ENCODE peak calls at places on chromosomes 3 and 15, in four cellular contexts. E is cardiac muscle cell, A is fibroblast of the aortic adventitia, Q is left cardiac atrium. O is an unnamed sample.

GRCh38 chr3:42852443-42852842 is 23.2 kb downstream of the CYP8B1 start:
- DNase-seq in E (no peak), A (no peak), Q (no peak), O (peak)

GRCh38 chr3:49501258-49501609 is 31.2 kb downstream of the DAG1 start:
- DNase-seq in A (no peak), Q (no peak), E (no peak), O (no peak)

GRCh38 chr3:37309945-37310665 is 135.7 kb upstream of the LRRFIP2 start:
- DNase-seq in A (no peak), E (no peak), Q (no peak), O (no peak)

GRCh38 chr3:65615329-65615728 is 423.4 kb downstream of the MAGI1 start:
- DNase-seq in E (no peak), Q (no peak), A (no peak), O (no peak)

GRCh38 chr3:61719278-61719977 is 158.1 kb downstream of the PTPRG start:
- DNase-seq in Q (peak), A (no peak), E (no peak), O (no peak)

GRCh38 chr3:155753038-155753647 is 8.3 kb upstream of the PLCH1 start:
- DNase-seq in A (peak), E (peak), Q (no peak), O (peak)

GRCh38 chr3:72411102-72411501 is 437.1 kb downstream of the SHQ1 start:
- DNase-seq in A (no peak), Q (no peak), E (no peak), O (no peak)

GRCh38 chr3:169327969-169328368 is 335.5 kb downstream of the MECOM start:
- DNase-seq in A (no peak), Q (no peak), E (no peak), O (no peak)

GRCh38 chr15:69648215-69648614 is 195.6 kb downstream of the RPLP1 start:
- DNase-seq in E (peak), Q (no peak), A (no peak), O (peak)

GRCh38 chr15:64279131-64279530 is 76.8 kb downstream of the CSNK1G1 start:
- DNase-seq in A (peak), E (no peak), Q (no peak), O (no peak)

GRCh38 chr3:142211034-142211433 is 14.4 kb downstream of the GK5 start:
- DNase-seq in Q (no peak), A (no peak), E (peak), O (no peak)

GRCh38 chr15:92226020-92226612 is 167.6 kb upstream of the ST8SIA2 start:
- DNase-seq in Q (no peak), A (peak), E (peak), O (peak)

GRCh38 chr3:51721062-51721745 is 14.3 kb downstream of the GRM2 start:
- DNase-seq in Q (no peak), A (no peak), E (no peak), O (no peak)

GRCh38 chr3:104396974-104397669 is 969.6 kb upstream of the ALCAM start:
- DNase-seq in A (peak), Q (no peak), E (no peak), O (peak)

GRCh38 chr3:126128504-126129407 is 44.8 kb upstream of the SLC41A3 start:
- DNase-seq in E (no peak), Q (peak), A (no peak), O (no peak)

GRCh38 chr15:62165793-62166380 is 802 bp upstream of the C2CD4B start:
- DNase-seq in A (peak), E (no peak), Q (peak), O (no peak)

GRCh38 chr15:29822685-29823459 is 604 bp upstream of the TJP1 start:
- DNase-seq in E (peak), Q (peak), A (peak), O (peak)

GRCh38 chr3:146128179-146128578 is 32.8 kb downstream of the PLOD2 start:
- DNase-seq in Q (no peak), E (no peak), A (no peak), O (no peak)

GRCh38 chr3:126290325-126290724 is 66.9 kb downstream of the KLF15 start:
- DNase-seq in Q (no peak), A (no peak), E (no peak), O (no peak)

GRCh38 chr15:70289191-70289955 is 191.7 kb upstream of the TLE3 start:
- DNase-seq in A (peak), Q (no peak), E (peak), O (peak)